ENCODE peak calls at places on chromosomes 16 and 17, in ten cellular contexts. One of them, this sample, is unnamed.
A peak's percentile ranks its signal among the peaks of the same experiment; 100 is the strongest.

GRCh38 chr17:66812571-66812970 is 22.3 kb upstream of the CACNG5 start:
- DNase-seq in heart left ventricle: no peak
- DNase-seq in progenitor cell of endocrine pancreas: no peak
- DNase-seq in heart right ventricle: no peak
- DNase-seq in neural progenitor cell: no peak
- DNase-seq in HFFc6: no peak
- DNase-seq in BJ: no peak
- DNase-seq in PC-9: no peak
- DNase-seq in osteocyte: no peak
- DNase-seq in astrocyte of the spinal cord: no peak
- DNase-seq in this sample: no peak

GRCh38 chr16:4795181-4795827 is at the start of gene SMIM22:
- DNase-seq in heart left ventricle: no peak
- DNase-seq in progenitor cell of endocrine pancreas: no peak
- DNase-seq in heart right ventricle: no peak
- DNase-seq in neural progenitor cell: no peak
- DNase-seq in HFFc6: no peak
- DNase-seq in BJ: no peak
- DNase-seq in PC-9: peak; percentile 85
- DNase-seq in osteocyte: no peak
- DNase-seq in astrocyte of the spinal cord: no peak
- DNase-seq in this sample: no peak

GRCh38 chr17:71237903-71238538 is 882.8 kb upstream of the SOX9 start:
- DNase-seq in heart left ventricle: no peak
- DNase-seq in progenitor cell of endocrine pancreas: no peak
- DNase-seq in heart right ventricle: no peak
- DNase-seq in neural progenitor cell: no peak
- DNase-seq in HFFc6: peak; percentile 57
- DNase-seq in BJ: no peak
- DNase-seq in PC-9: no peak
- DNase-seq in osteocyte: no peak
- DNase-seq in astrocyte of the spinal cord: peak; percentile 80
- DNase-seq in this sample: no peak

GRCh38 chr16:1990336-1991134 is 765 bp downstream of the SYNGR3 start:
- DNase-seq in heart left ventricle: no peak
- DNase-seq in progenitor cell of endocrine pancreas: no peak
- DNase-seq in heart right ventricle: no peak
- DNase-seq in neural progenitor cell: peak; percentile 86
- DNase-seq in HFFc6: no peak
- DNase-seq in BJ: no peak
- DNase-seq in PC-9: no peak
- DNase-seq in osteocyte: no peak
- DNase-seq in astrocyte of the spinal cord: no peak
- DNase-seq in this sample: no peak

GRCh38 chr16:177394-177822 is 928 bp downstream of the HBA1 start:
- DNase-seq in heart left ventricle: peak; percentile 43
- DNase-seq in progenitor cell of endocrine pancreas: no peak
- DNase-seq in heart right ventricle: no peak
- DNase-seq in neural progenitor cell: peak; percentile 39
- DNase-seq in HFFc6: no peak
- DNase-seq in BJ: no peak
- DNase-seq in PC-9: no peak
- DNase-seq in osteocyte: no peak
- DNase-seq in astrocyte of the spinal cord: no peak
- DNase-seq in this sample: no peak

GRCh38 chr17:61076649-61077048 is 323.0 kb upstream of the TBX2 start:
- DNase-seq in heart left ventricle: no peak
- DNase-seq in progenitor cell of endocrine pancreas: no peak
- DNase-seq in heart right ventricle: no peak
- DNase-seq in neural progenitor cell: no peak
- DNase-seq in HFFc6: peak; percentile 22
- DNase-seq in BJ: no peak
- DNase-seq in PC-9: no peak
- DNase-seq in osteocyte: no peak
- DNase-seq in astrocyte of the spinal cord: peak; percentile 22
- DNase-seq in this sample: no peak

GRCh38 chr16:86019446-86020047 is 120.6 kb downstream of the IRF8 start:
- DNase-seq in heart left ventricle: no peak
- DNase-seq in progenitor cell of endocrine pancreas: no peak
- DNase-seq in heart right ventricle: no peak
- DNase-seq in neural progenitor cell: peak; percentile 60
- DNase-seq in HFFc6: no peak
- DNase-seq in BJ: no peak
- DNase-seq in PC-9: no peak
- DNase-seq in osteocyte: no peak
- DNase-seq in astrocyte of the spinal cord: no peak
- DNase-seq in this sample: no peak

GRCh38 chr17:29557085-29557697 is 9.6 kb downstream of the ABHD15 start:
- DNase-seq in heart left ventricle: no peak
- DNase-seq in progenitor cell of endocrine pancreas: no peak
- DNase-seq in heart right ventricle: no peak
- DNase-seq in neural progenitor cell: no peak
- DNase-seq in HFFc6: peak; percentile 65
- DNase-seq in BJ: no peak
- DNase-seq in PC-9: no peak
- DNase-seq in osteocyte: no peak
- DNase-seq in astrocyte of the spinal cord: no peak
- DNase-seq in this sample: no peak

GRCh38 chr17:44210342-44211192 is 8.9 kb downstream of the UBTF start:
- DNase-seq in heart left ventricle: peak; percentile 90
- DNase-seq in progenitor cell of endocrine pancreas: peak; percentile 77
- DNase-seq in heart right ventricle: peak; percentile 86
- DNase-seq in neural progenitor cell: peak; percentile 92
- DNase-seq in HFFc6: peak; percentile 38
- DNase-seq in BJ: no peak
- DNase-seq in PC-9: no peak
- DNase-seq in osteocyte: peak; percentile 93
- DNase-seq in astrocyte of the spinal cord: peak; percentile 87
- DNase-seq in this sample: no peak
- TF ChIP-seq CTCF in heart left ventricle: peak; percentile 98
- TF ChIP-seq CTCF in progenitor cell of endocrine pancreas: peak; percentile 96
- TF ChIP-seq CTCF in heart right ventricle: peak; percentile 97
- TF ChIP-seq CTCF in neural progenitor cell: peak; percentile 88
- TF ChIP-seq CTCF in HFFc6: peak; percentile 97
- TF ChIP-seq CTCF in BJ: peak; percentile 83
- TF ChIP-seq CTCF in PC-9: no peak
- TF ChIP-seq CTCF in osteocyte: peak; percentile 86
- TF ChIP-seq CTCF in astrocyte of the spinal cord: peak; percentile 92
- TF ChIP-seq CTCF in this sample: no peak

GRCh38 chr16:75306102-75306762 is 54.8 kb upstream of the BCAR1 start:
- DNase-seq in heart left ventricle: no peak
- DNase-seq in progenitor cell of endocrine pancreas: no peak
- DNase-seq in heart right ventricle: no peak
- DNase-seq in neural progenitor cell: no peak
- DNase-seq in HFFc6: peak; percentile 15
- DNase-seq in BJ: no peak
- DNase-seq in PC-9: no peak
- DNase-seq in osteocyte: no peak
- DNase-seq in astrocyte of the spinal cord: peak; percentile 41
- DNase-seq in this sample: no peak

GRCh38 chr16:75304521-75305363 is 53.3 kb upstream of the BCAR1 start:
- DNase-seq in heart left ventricle: peak; percentile 57
- DNase-seq in progenitor cell of endocrine pancreas: no peak
- DNase-seq in heart right ventricle: peak; percentile 41
- DNase-seq in neural progenitor cell: no peak
- DNase-seq in HFFc6: peak; percentile 95
- DNase-seq in BJ: peak; percentile 84
- DNase-seq in PC-9: peak; percentile 34
- DNase-seq in osteocyte: no peak
- DNase-seq in astrocyte of the spinal cord: peak; percentile 92
- DNase-seq in this sample: no peak

GRCh38 chr16:75307506-75307905 is 56.1 kb upstream of the BCAR1 start:
- DNase-seq in heart left ventricle: no peak
- DNase-seq in progenitor cell of endocrine pancreas: no peak
- DNase-seq in heart right ventricle: no peak
- DNase-seq in neural progenitor cell: no peak
- DNase-seq in HFFc6: no peak
- DNase-seq in BJ: no peak
- DNase-seq in PC-9: no peak
- DNase-seq in osteocyte: no peak
- DNase-seq in astrocyte of the spinal cord: no peak
- DNase-seq in this sample: no peak

GRCh38 chr16:75308011-75308410 is 56.6 kb upstream of the BCAR1 start:
- DNase-seq in heart left ventricle: no peak
- DNase-seq in progenitor cell of endocrine pancreas: no peak
- DNase-seq in heart right ventricle: no peak
- DNase-seq in neural progenitor cell: no peak
- DNase-seq in HFFc6: no peak
- DNase-seq in BJ: no peak
- DNase-seq in PC-9: no peak
- DNase-seq in osteocyte: no peak
- DNase-seq in astrocyte of the spinal cord: no peak
- DNase-seq in this sample: no peak

DNA sequence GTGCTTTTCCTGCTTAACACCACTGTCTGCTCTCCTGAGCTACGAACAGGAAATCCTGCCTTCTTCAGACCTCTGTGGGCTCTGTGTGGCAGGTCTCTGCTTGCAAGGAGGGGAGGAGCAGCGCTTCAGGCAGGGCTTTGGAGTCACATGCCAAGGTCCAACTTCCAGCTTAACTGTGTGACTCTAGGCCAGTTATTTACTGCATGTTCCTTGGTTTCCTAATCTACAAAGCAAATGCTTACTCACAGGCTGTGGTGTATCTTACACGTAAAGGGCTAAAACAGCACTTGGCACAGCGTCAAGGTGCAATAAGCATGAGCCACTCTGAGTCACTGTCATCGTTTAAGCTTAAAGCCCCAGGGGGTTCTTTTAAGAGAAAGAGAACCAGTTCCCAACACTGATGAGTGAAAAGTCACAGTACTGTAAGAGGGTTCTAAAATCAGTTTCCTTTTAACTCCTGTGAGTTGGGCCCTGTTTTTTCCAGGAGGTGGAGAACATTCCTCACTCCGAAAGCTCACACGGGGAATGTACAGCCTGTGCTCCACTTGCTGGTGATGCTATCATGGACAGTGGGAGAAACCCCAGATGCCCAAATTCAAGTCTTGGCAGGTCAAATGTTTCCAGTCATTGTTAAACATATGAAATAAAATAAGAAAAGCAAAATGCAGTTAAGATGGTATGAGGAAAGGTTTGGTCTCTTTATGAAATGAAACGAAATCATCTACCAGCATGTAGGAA is 54.1 kb upstream of the BCAR1 start:
- DNase-seq in heart left ventricle: peak; percentile 82
- DNase-seq in progenitor cell of endocrine pancreas: no peak
- DNase-seq in heart right ventricle: peak; percentile 63
- DNase-seq in neural progenitor cell: no peak
- DNase-seq in HFFc6: peak; percentile 100
- DNase-seq in BJ: peak; percentile 100
- DNase-seq in PC-9: peak; percentile 85
- DNase-seq in osteocyte: peak; percentile 85
- DNase-seq in astrocyte of the spinal cord: peak; percentile 100
- DNase-seq in this sample: peak; percentile 83
- TF ChIP-seq CTCF in heart left ventricle: no peak
- TF ChIP-seq CTCF in progenitor cell of endocrine pancreas: no peak
- TF ChIP-seq CTCF in heart right ventricle: no peak
- TF ChIP-seq CTCF in neural progenitor cell: no peak
- TF ChIP-seq CTCF in HFFc6: peak; percentile 32
- TF ChIP-seq CTCF in BJ: no peak
- TF ChIP-seq CTCF in PC-9: no peak
- TF ChIP-seq CTCF in osteocyte: peak; percentile 29
- TF ChIP-seq CTCF in astrocyte of the spinal cord: no peak
- TF ChIP-seq CTCF in this sample: no peak

DNA sequence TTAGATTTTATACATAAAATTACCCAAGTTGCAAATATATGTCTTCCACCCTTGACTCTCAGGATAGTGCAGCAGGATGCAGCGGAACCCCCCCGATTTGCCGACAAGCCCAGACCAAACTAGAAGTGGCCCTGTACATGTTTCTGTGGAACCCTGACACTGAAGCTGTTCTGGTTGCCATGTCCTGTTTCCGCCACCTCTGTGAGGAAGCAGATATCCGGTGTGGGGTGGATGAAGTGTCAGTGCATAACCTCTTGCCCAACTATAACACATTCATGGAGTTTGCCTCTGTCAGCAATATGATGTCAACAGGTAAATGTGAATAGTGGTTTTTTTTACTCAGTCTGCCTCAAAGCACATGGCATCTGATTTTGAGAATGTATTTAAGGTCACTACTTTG is 70.7 kb downstream of the OMG start:
- DNase-seq in heart left ventricle: no peak
- DNase-seq in progenitor cell of endocrine pancreas: no peak
- DNase-seq in heart right ventricle: no peak
- DNase-seq in neural progenitor cell: no peak
- DNase-seq in HFFc6: no peak
- DNase-seq in BJ: no peak
- DNase-seq in PC-9: no peak
- DNase-seq in osteocyte: no peak
- DNase-seq in astrocyte of the spinal cord: no peak
- DNase-seq in this sample: no peak
- TF ChIP-seq CTCF in heart left ventricle: no peak
- TF ChIP-seq CTCF in progenitor cell of endocrine pancreas: no peak
- TF ChIP-seq CTCF in heart right ventricle: no peak
- TF ChIP-seq CTCF in neural progenitor cell: no peak
- TF ChIP-seq CTCF in HFFc6: no peak
- TF ChIP-seq CTCF in BJ: no peak
- TF ChIP-seq CTCF in PC-9: no peak
- TF ChIP-seq CTCF in osteocyte: no peak
- TF ChIP-seq CTCF in astrocyte of the spinal cord: no peak
- TF ChIP-seq CTCF in this sample: no peak

GRCh38 chr16:73179671-73180370 is 131.9 kb upstream of the ZFHX3 start:
- DNase-seq in heart left ventricle: no peak
- DNase-seq in progenitor cell of endocrine pancreas: no peak
- DNase-seq in heart right ventricle: peak; percentile 49
- DNase-seq in neural progenitor cell: no peak
- DNase-seq in HFFc6: no peak
- DNase-seq in BJ: no peak
- DNase-seq in PC-9: no peak
- DNase-seq in osteocyte: no peak
- DNase-seq in astrocyte of the spinal cord: no peak
- DNase-seq in this sample: no peak

GRCh38 chr16:73172621-73173312 is 124.8 kb upstream of the ZFHX3 start:
- DNase-seq in heart left ventricle: peak; percentile 77
- DNase-seq in progenitor cell of endocrine pancreas: no peak
- DNase-seq in heart right ventricle: peak; percentile 86
- DNase-seq in neural progenitor cell: peak; percentile 52
- DNase-seq in HFFc6: peak; percentile 90
- DNase-seq in BJ: peak; percentile 65
- DNase-seq in PC-9: peak; percentile 23
- DNase-seq in osteocyte: peak; percentile 95
- DNase-seq in astrocyte of the spinal cord: peak; percentile 97
- DNase-seq in this sample: no peak

GRCh38 chr16:73177896-73178295 is 130.0 kb upstream of the ZFHX3 start:
- DNase-seq in heart left ventricle: no peak
- DNase-seq in progenitor cell of endocrine pancreas: no peak
- DNase-seq in heart right ventricle: no peak
- DNase-seq in neural progenitor cell: no peak
- DNase-seq in HFFc6: no peak
- DNase-seq in BJ: no peak
- DNase-seq in PC-9: no peak
- DNase-seq in osteocyte: peak; percentile 27
- DNase-seq in astrocyte of the spinal cord: no peak
- DNase-seq in this sample: no peak

GRCh38 chr16:73173396-73173795 is 125.5 kb upstream of the ZFHX3 start:
- DNase-seq in heart left ventricle: peak; percentile 39
- DNase-seq in progenitor cell of endocrine pancreas: no peak
- DNase-seq in heart right ventricle: peak; percentile 38
- DNase-seq in neural progenitor cell: no peak
- DNase-seq in HFFc6: no peak
- DNase-seq in BJ: no peak
- DNase-seq in PC-9: no peak
- DNase-seq in osteocyte: no peak
- DNase-seq in astrocyte of the spinal cord: no peak
- DNase-seq in this sample: no peak

GRCh38 chr16:73176577-73177013 is 128.7 kb upstream of the ZFHX3 start:
- DNase-seq in heart left ventricle: no peak
- DNase-seq in progenitor cell of endocrine pancreas: no peak
- DNase-seq in heart right ventricle: no peak
- DNase-seq in neural progenitor cell: peak; percentile 27
- DNase-seq in HFFc6: peak; percentile 92
- DNase-seq in BJ: peak; percentile 91
- DNase-seq in PC-9: peak; percentile 33
- DNase-seq in osteocyte: no peak
- DNase-seq in astrocyte of the spinal cord: peak; percentile 82
- DNase-seq in this sample: no peak
- TF ChIP-seq CTCF in heart left ventricle: peak; percentile 27
- TF ChIP-seq CTCF in progenitor cell of endocrine pancreas: peak; percentile 39
- TF ChIP-seq CTCF in heart right ventricle: peak; percentile 12
- TF ChIP-seq CTCF in neural progenitor cell: peak; percentile 56
- TF ChIP-seq CTCF in HFFc6: peak; percentile 77
- TF ChIP-seq CTCF in BJ: peak; percentile 58
- TF ChIP-seq CTCF in PC-9: peak; percentile 76
- TF ChIP-seq CTCF in osteocyte: peak; percentile 36
- TF ChIP-seq CTCF in astrocyte of the spinal cord: peak; percentile 34
- TF ChIP-seq CTCF in this sample: no peak